ENCODE peak calls at places on chromosomes 1 and 21, in eight cellular contexts. P is CD8-positive, alpha-beta T cell; F is CD4-positive, alpha-beta T cell; U is colonic mucosa; A is heart left ventricle; B is neural progenitor cell; Y is brain microvascular endothelial cell; V is nephron progenitor cell. M is an unnamed sample.

GRCh38 chr21:17578162-17578561 is 34.5 kb downstream of the BTG3 start:
- DNase-seq in P (no peak), F (no peak), U (no peak), A (no peak), B (no peak), Y (no peak), V (no peak), M (no peak)

GRCh38 chr1:36349839-36350238 is 26.4 kb upstream of the EVA1B start:
- DNase-seq in P (no peak), F (no peak), U (no peak), A (no peak), B (no peak), Y (no peak), V (no peak), M (no peak)

GRCh38 chr1:215146252-215146975 is 63.9 kb downstream of the KCNK2 start:
- DNase-seq in P (no peak), F (no peak), U (peak), A (no peak), B (peak), Y (peak), V (peak), M (peak)

GRCh38 chr1:229478852-229479251 is 29.3 kb downstream of the NUP133 start:
- DNase-seq in P (no peak), F (no peak), U (no peak), A (no peak), B (no peak), Y (no peak), V (no peak), M (no peak)

GRCh38 chr1:8004113-8004802 is 21.9 kb downstream of the ERRFI1 start:
- DNase-seq in P (no peak), F (no peak), U (no peak), A (no peak), B (peak), Y (no peak), V (no peak), M (peak)

GRCh38 chr1:27318596-27318995 is 3.4 kb upstream of the TMEM222 start:
- DNase-seq in P (no peak), F (no peak), U (no peak), A (no peak), B (no peak), Y (no peak), V (no peak), M (no peak)

GRCh38 chr21:28229811-28230210 is 762.9 kb downstream of the LTN1 start:
- DNase-seq in P (no peak), F (no peak), U (no peak), A (no peak), B (no peak), Y (no peak), V (no peak), M (peak)

GRCh38 chr1:207823880-207824566 is 72.2 kb downstream of the CD46 start:
- DNase-seq in P (peak), F (peak), U (peak), A (peak), B (peak), Y (peak), V (peak), M (peak)

GRCh38 chr1:159938221-159938852 is 7.1 kb downstream of the IGSF9 start:
- DNase-seq in P (no peak), F (no peak), U (no peak), A (no peak), B (peak), Y (no peak), V (no peak), M (no peak)

GRCh38 chr1:245153645-245154428 is 948 bp upstream of the KIF26B start:
- DNase-seq in P (no peak), F (no peak), U (peak), A (no peak), B (peak), Y (no peak), V (peak), M (no peak)

GRCh38 chr1:54506594-54506993 is 41.4 kb upstream of the ACOT11 start:
- DNase-seq in P (no peak), F (no peak), U (no peak), A (no peak), B (no peak), Y (peak), V (no peak), M (no peak)

GRCh38 chr1:14598498-14599172 is at the start of gene KAZN:
- DNase-seq in P (no peak), F (no peak), U (peak), A (no peak), B (peak), Y (no peak), V (peak), M (no peak)

DNA sequence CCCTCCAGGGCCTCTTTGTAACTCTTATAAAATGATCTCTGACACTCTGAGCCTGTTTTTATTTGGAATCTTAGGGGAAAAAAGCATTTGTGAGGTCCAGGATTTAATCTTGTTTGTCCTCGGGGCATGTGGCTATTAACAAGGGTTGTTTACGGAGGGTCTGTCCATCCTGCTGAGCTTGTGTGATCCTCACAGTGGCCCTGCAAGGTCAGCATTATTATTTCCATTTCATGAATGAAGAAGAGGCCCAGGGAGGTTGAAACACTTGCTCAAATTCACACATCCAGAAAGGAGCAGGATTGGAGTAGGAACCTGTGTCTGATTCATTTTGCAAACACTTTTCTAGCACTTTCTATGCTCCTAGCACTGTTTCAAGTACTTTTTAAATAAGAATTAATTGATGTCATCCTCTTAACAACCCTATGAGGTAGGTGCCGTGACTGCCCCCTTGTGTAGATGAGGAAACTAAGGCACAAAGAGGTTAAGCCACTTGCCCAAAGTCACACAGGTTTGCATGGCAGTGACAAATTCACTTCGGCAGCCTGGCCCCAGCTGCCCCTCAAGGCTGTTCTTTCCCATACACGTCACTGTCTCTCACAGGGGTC is 178.9 kb downstream of the MIS18A start:
- DNase-seq in P (no peak), F (no peak), U (no peak), A (no peak), B (peak), Y (no peak), V (no peak), M (no peak)
- TF ChIP-seq CTCF in P (no peak), F (no peak), U (no peak), A (no peak), B (peak), Y (no peak), V (no peak), M (no peak)

GRCh38 chr1:155253208-155253607 is 2.1 kb downstream of the ENTREP3 start:
- DNase-seq in P (no peak), F (no peak), U (no peak), A (no peak), B (no peak), Y (no peak), V (no peak), M (no peak)
- TF ChIP-seq CTCF in P (no peak), F (no peak), U (no peak), A (no peak), B (no peak), Y (peak), V (no peak), M (peak)

GRCh38 chr1:61337037-61337436 is 254.7 kb downstream of the NFIA start:
- DNase-seq in P (no peak), F (no peak), U (no peak), A (no peak), B (no peak), Y (no peak), V (no peak), M (no peak)
- TF ChIP-seq CTCF in P (no peak), F (no peak), U (no peak), A (peak), B (peak), Y (peak), V (no peak), M (peak)

DNA sequence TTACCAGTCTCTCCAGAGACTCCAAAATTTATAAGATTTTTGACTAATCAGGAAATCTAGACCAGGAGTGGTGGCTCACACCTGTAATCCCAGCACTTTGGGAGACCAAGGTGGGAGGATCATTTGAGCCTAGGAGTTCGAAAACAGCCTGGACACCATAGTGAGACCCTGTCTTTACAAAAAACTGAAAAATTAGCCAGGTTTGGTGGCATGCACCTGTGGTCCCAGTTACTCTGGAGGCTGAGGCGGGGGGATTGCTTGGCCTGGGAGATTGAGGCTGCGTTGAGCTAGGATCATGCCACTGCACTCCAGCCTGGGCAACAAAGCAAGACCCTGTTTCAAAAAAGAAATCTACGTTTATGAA is 10.0 kb downstream of the ATP8B2 start:
- DNase-seq in P (no peak), F (no peak), U (no peak), A (no peak), B (no peak), Y (no peak), V (no peak), M (no peak)
- TF ChIP-seq CTCF in P (peak), F (peak), U (no peak), A (no peak), B (peak), Y (no peak), V (no peak), M (no peak)

DNA sequence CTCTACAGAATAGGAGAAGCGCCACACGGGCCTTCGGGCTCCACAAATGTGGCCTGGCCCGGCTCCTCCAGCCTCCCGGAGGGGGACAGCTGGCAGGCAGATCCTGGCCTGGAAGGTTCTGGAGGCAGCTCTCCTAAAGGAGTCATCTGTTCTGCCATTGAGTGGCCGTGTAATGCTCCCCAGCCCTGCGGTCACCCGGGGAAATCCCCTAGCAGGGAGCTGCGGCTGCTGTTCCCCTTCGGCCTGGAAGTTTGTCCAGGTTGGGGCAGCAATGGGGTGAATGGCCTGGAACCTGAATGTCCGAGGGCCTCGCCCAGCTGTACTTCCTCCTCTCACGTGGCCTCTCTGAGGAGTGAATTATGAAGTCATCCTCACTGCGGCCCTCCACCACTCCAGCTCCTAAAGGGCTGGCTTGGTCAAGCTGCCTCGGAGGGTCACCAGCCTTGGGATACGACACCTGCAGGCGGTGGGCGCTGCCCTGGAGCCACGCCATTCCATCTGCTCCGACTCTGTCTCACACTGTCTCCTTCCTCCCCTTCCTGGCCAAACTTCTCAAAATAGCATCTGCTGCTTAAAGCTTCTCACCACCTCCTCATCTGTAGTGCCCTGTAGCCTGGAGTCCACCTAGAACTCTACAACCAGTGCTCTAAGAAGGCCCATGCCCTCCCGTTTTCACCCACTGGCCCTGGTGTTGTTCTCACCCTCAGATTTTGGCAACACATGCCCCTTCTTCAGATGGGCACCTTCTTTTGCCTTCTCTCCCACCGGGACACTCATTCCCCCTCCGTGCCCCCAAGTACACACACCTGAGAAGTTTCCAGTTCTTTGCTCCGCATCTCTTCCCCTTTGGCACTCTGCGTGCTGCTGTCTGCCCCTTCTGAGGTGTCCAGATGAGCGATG is 54.4 kb upstream of the TMPRSS2 start:
- DNase-seq in P (no peak), F (no peak), U (no peak), A (peak), B (no peak), Y (no peak), V (no peak), M (no peak)
- TF ChIP-seq CTCF in P (no peak), F (no peak), U (no peak), A (no peak), B (no peak), Y (no peak), V (no peak), M (no peak)